ENCODE peak calls at places on chromosomes 4 and X, in seven cellular contexts. A is A549, H is HepG2, P is GM13977, J is NCI-H2081, S is astrocyte of the spinal cord, G is fibroblast of the aortic adventitia. L is an unnamed sample.

GRCh38 chr4:183633476-183634058 is 25.4 kb downstream of the RWDD4 start:
- DNase-seq in A (no peak), P (no peak), G (no peak), J (no peak), H (no peak), S (no peak), L (no peak)

GRCh38 chr4:184573701-184574100 is 75.5 kb downstream of the CASP3 start:
- DNase-seq in H (no peak), P (no peak), S (no peak), G (no peak), A (no peak), J (no peak), L (no peak)

GRCh38 chr4:119517361-119518229 is 111.0 kb downstream of the PDE5A start:
- DNase-seq in S (no peak), H (peak; percentile 53), J (no peak), P (no peak), A (no peak), G (peak; percentile 89), L (no peak)

GRCh38 chr4:54227261-54228063 is 1.6 kb upstream of the PDGFRA start:
- DNase-seq in H (no peak), G (peak; percentile 83), P (peak; percentile 31), A (no peak), S (peak; percentile 84), J (no peak), L (no peak)

GRCh38 chrX:153939573-153939972 is 4.7 kb upstream of the NAA10 start:
- DNase-seq in H (no peak), J (no peak), A (no peak), S (no peak), P (no peak), G (no peak), L (no peak)

GRCh38 chrX:49227726-49228125 is 5.4 kb downstream of the CACNA1F start:
- DNase-seq in P (no peak), S (no peak), G (no peak), A (no peak), H (no peak), J (no peak), L (no peak)

GRCh38 chr4:23728393-23728792 is 161.5 kb downstream of the PPARGC1A start:
- DNase-seq in G (peak; percentile 79), J (no peak), A (peak; percentile 1), H (no peak), P (no peak), S (peak; percentile 96), L (no peak)

GRCh38 chr4:186887211-186887785 is 163.6 kb upstream of the FAT1 start:
- DNase-seq in H (no peak), P (no peak), A (no peak), J (no peak), S (no peak), G (no peak), L (peak; percentile 31)

GRCh38 chr4:88866862-88867550 is 169.4 kb upstream of the NAP1L5 start:
- DNase-seq in G (no peak), P (no peak), H (no peak), A (no peak), J (no peak), S (peak; percentile 28), L (no peak)

GRCh38 chrX:117607571-117607970 is 509.0 kb downstream of the KLHL13 start:
- DNase-seq in H (no peak), G (no peak), P (no peak), S (no peak), A (no peak), J (no peak), L (no peak)

GRCh38 chrX:11965436-11965835 is 172.8 kb upstream of the FRMPD4 start:
- DNase-seq in H (no peak), P (no peak), G (no peak), A (no peak), J (no peak), S (no peak), L (no peak)